ENCODE peak calls at places on chromosomes 16 and 17, in eight cellular contexts. One of them, this sample, is unnamed.

GRCh38 chr17:33142703-33143299 is 150.3 kb downstream of the ASIC2 start:
- DNase-seq in body of pancreas: peak; percentile 18
- DNase-seq in fibroblast of mammary gland: peak; percentile 28
- DNase-seq in bronchial epithelial cell: peak; percentile 33
- DNase-seq in stomach: no peak
- DNase-seq in cardiac muscle cell: peak; percentile 37
- DNase-seq in CD8-positive, alpha-beta T cell: no peak
- DNase-seq in A549: no peak
- DNase-seq in this sample: peak; percentile 90

GRCh38 chr17:65783845-65784334 is 222.4 kb upstream of the AXIN2 start:
- DNase-seq in A549: peak; percentile 16
- DNase-seq in cardiac muscle cell: peak; percentile 93
- DNase-seq in stomach: no peak
- DNase-seq in body of pancreas: no peak
- DNase-seq in CD8-positive, alpha-beta T cell: no peak
- DNase-seq in fibroblast of mammary gland: peak; percentile 94
- DNase-seq in bronchial epithelial cell: peak; percentile 85
- DNase-seq in this sample: no peak

GRCh38 chr16:75584108-75584507 is 17.9 kb downstream of the GABARAPL2 start:
- DNase-seq in stomach: no peak
- DNase-seq in body of pancreas: no peak
- DNase-seq in A549: no peak
- DNase-seq in cardiac muscle cell: no peak
- DNase-seq in CD8-positive, alpha-beta T cell: no peak
- DNase-seq in bronchial epithelial cell: no peak
- DNase-seq in fibroblast of mammary gland: no peak
- DNase-seq in this sample: no peak

GRCh38 chr16:3651461-3652372 is 2.8 kb upstream of the DNASE1 start:
- DNase-seq in cardiac muscle cell: no peak
- DNase-seq in CD8-positive, alpha-beta T cell: no peak
- DNase-seq in body of pancreas: no peak
- DNase-seq in stomach: peak; percentile 17
- DNase-seq in fibroblast of mammary gland: no peak
- DNase-seq in A549: no peak
- DNase-seq in bronchial epithelial cell: no peak
- DNase-seq in this sample: no peak

GRCh38 chr17:82458885-82459424 is 414 bp downstream of the NARF start:
- DNase-seq in CD8-positive, alpha-beta T cell: no peak
- DNase-seq in A549: no peak
- DNase-seq in body of pancreas: no peak
- DNase-seq in bronchial epithelial cell: no peak
- DNase-seq in cardiac muscle cell: peak; percentile 31
- DNase-seq in stomach: peak; percentile 36
- DNase-seq in fibroblast of mammary gland: no peak
- DNase-seq in this sample: peak; percentile 76

GRCh38 chr16:85649978-85650863 is 37.1 kb downstream of the GSE1 start:
- DNase-seq in fibroblast of mammary gland: no peak
- DNase-seq in body of pancreas: no peak
- DNase-seq in cardiac muscle cell: no peak
- DNase-seq in A549: no peak
- DNase-seq in stomach: no peak
- DNase-seq in CD8-positive, alpha-beta T cell: no peak
- DNase-seq in bronchial epithelial cell: no peak
- DNase-seq in this sample: no peak

GRCh38 chr16:27764427-27764826 is 214.5 kb downstream of the KATNIP start:
- DNase-seq in cardiac muscle cell: no peak
- DNase-seq in bronchial epithelial cell: no peak
- DNase-seq in A549: no peak
- DNase-seq in body of pancreas: no peak
- DNase-seq in CD8-positive, alpha-beta T cell: no peak
- DNase-seq in stomach: no peak
- DNase-seq in fibroblast of mammary gland: no peak
- DNase-seq in this sample: no peak

GRCh38 chr17:7703584-7704574 is 1.1 kb upstream of the EFNB3 start:
- DNase-seq in cardiac muscle cell: peak; percentile 73
- DNase-seq in stomach: peak; percentile 29
- DNase-seq in fibroblast of mammary gland: peak; percentile 54
- DNase-seq in body of pancreas: peak; percentile 56
- DNase-seq in A549: peak; percentile 34
- DNase-seq in bronchial epithelial cell: peak; percentile 70
- DNase-seq in CD8-positive, alpha-beta T cell: no peak
- DNase-seq in this sample: peak; percentile 96

GRCh38 chr17:32827227-32827626 is 49.7 kb downstream of the MYO1D start:
- DNase-seq in stomach: no peak
- DNase-seq in A549: no peak
- DNase-seq in fibroblast of mammary gland: no peak
- DNase-seq in body of pancreas: no peak
- DNase-seq in bronchial epithelial cell: no peak
- DNase-seq in CD8-positive, alpha-beta T cell: no peak
- DNase-seq in cardiac muscle cell: no peak
- DNase-seq in this sample: no peak

GRCh38 chr16:76294691-76295214 is 17.6 kb downstream of the CNTNAP4 start:
- DNase-seq in stomach: no peak
- DNase-seq in A549: no peak
- DNase-seq in fibroblast of mammary gland: no peak
- DNase-seq in body of pancreas: no peak
- DNase-seq in cardiac muscle cell: no peak
- DNase-seq in bronchial epithelial cell: no peak
- DNase-seq in CD8-positive, alpha-beta T cell: no peak
- DNase-seq in this sample: no peak

GRCh38 chr16:86093801-86094750 is 195.1 kb downstream of the IRF8 start:
- DNase-seq in body of pancreas: no peak
- DNase-seq in A549: no peak
- DNase-seq in fibroblast of mammary gland: no peak
- DNase-seq in CD8-positive, alpha-beta T cell: no peak
- DNase-seq in stomach: no peak
- DNase-seq in cardiac muscle cell: no peak
- DNase-seq in bronchial epithelial cell: no peak
- DNase-seq in this sample: peak; percentile 62

GRCh38 chr17:7888184-7888920 is at the start of gene CHD3:
- DNase-seq in stomach: peak; percentile 61
- DNase-seq in A549: no peak
- DNase-seq in CD8-positive, alpha-beta T cell: peak; percentile 58
- DNase-seq in cardiac muscle cell: peak; percentile 34
- DNase-seq in fibroblast of mammary gland: no peak
- DNase-seq in body of pancreas: peak; percentile 58
- DNase-seq in bronchial epithelial cell: peak; percentile 79
- DNase-seq in this sample: no peak

GRCh38 chr16:50666658-50667496 is 14.2 kb downstream of the SNX20 start:
- DNase-seq in body of pancreas: no peak
- DNase-seq in A549: no peak
- DNase-seq in fibroblast of mammary gland: no peak
- DNase-seq in stomach: no peak
- DNase-seq in cardiac muscle cell: no peak
- DNase-seq in bronchial epithelial cell: no peak
- DNase-seq in CD8-positive, alpha-beta T cell: peak; percentile 68
- DNase-seq in this sample: peak; percentile 74

GRCh38 chr17:44417553-44417952 is 28.1 kb upstream of the ITGA2B start:
- DNase-seq in fibroblast of mammary gland: peak; percentile 91
- DNase-seq in CD8-positive, alpha-beta T cell: no peak
- DNase-seq in bronchial epithelial cell: peak; percentile 98
- DNase-seq in body of pancreas: no peak
- DNase-seq in cardiac muscle cell: peak; percentile 61
- DNase-seq in stomach: no peak
- DNase-seq in A549: no peak
- DNase-seq in this sample: no peak

GRCh38 chr16:17768257-17768656 is 297.5 kb upstream of the XYLT1 start:
- DNase-seq in CD8-positive, alpha-beta T cell: no peak
- DNase-seq in stomach: no peak
- DNase-seq in A549: no peak
- DNase-seq in fibroblast of mammary gland: peak; percentile 87
- DNase-seq in cardiac muscle cell: no peak
- DNase-seq in body of pancreas: no peak
- DNase-seq in bronchial epithelial cell: peak; percentile 38
- DNase-seq in this sample: no peak

GRCh38 chr17:80485846-80486245 is 9.4 kb upstream of the NPTX1 start:
- DNase-seq in body of pancreas: no peak
- DNase-seq in CD8-positive, alpha-beta T cell: no peak
- DNase-seq in cardiac muscle cell: no peak
- DNase-seq in fibroblast of mammary gland: no peak
- DNase-seq in A549: no peak
- DNase-seq in bronchial epithelial cell: no peak
- DNase-seq in stomach: no peak
- DNase-seq in this sample: no peak

GRCh38 chr16:57591870-57592485 is 36.5 kb upstream of the ADGRG1 start:
- DNase-seq in CD8-positive, alpha-beta T cell: no peak
- DNase-seq in stomach: no peak
- DNase-seq in A549: no peak
- DNase-seq in cardiac muscle cell: no peak
- DNase-seq in bronchial epithelial cell: no peak
- DNase-seq in fibroblast of mammary gland: no peak
- DNase-seq in body of pancreas: no peak
- DNase-seq in this sample: no peak
- H3K4me3 ChIP-seq in CD8-positive, alpha-beta T cell: peak overlapping the region; percentile 33
- H3K4me3 ChIP-seq in stomach: no peak overlapping the region
- H3K4me3 ChIP-seq in A549: no peak overlapping the region
- H3K4me3 ChIP-seq in cardiac muscle cell: no peak overlapping the region
- H3K4me3 ChIP-seq in bronchial epithelial cell: no peak overlapping the region
- H3K4me3 ChIP-seq in fibroblast of mammary gland: no peak overlapping the region
- H3K4me3 ChIP-seq in body of pancreas: no peak overlapping the region
- H3K4me3 ChIP-seq in this sample: no peak overlapping the region

GRCh38 chr16:72482695-72483094 is 310.7 kb upstream of the PMFBP1 start:
- DNase-seq in fibroblast of mammary gland: no peak
- DNase-seq in A549: no peak
- DNase-seq in CD8-positive, alpha-beta T cell: no peak
- DNase-seq in body of pancreas: no peak
- DNase-seq in bronchial epithelial cell: no peak
- DNase-seq in stomach: no peak
- DNase-seq in cardiac muscle cell: no peak
- DNase-seq in this sample: no peak
- H3K4me3 ChIP-seq in fibroblast of mammary gland: no peak overlapping the region
- H3K4me3 ChIP-seq in A549: no peak overlapping the region
- H3K4me3 ChIP-seq in CD8-positive, alpha-beta T cell: no peak overlapping the region
- H3K4me3 ChIP-seq in body of pancreas: no peak overlapping the region
- H3K4me3 ChIP-seq in bronchial epithelial cell: no peak overlapping the region
- H3K4me3 ChIP-seq in stomach: no peak overlapping the region
- H3K4me3 ChIP-seq in cardiac muscle cell: no peak overlapping the region
- H3K4me3 ChIP-seq in this sample: no peak overlapping the region

GRCh38 chr17:38419508-38419981 is 8.7 kb upstream of the ARHGAP23 start:
- DNase-seq in stomach: no peak
- DNase-seq in cardiac muscle cell: no peak
- DNase-seq in body of pancreas: no peak
- DNase-seq in A549: no peak
- DNase-seq in fibroblast of mammary gland: no peak
- DNase-seq in bronchial epithelial cell: no peak
- DNase-seq in CD8-positive, alpha-beta T cell: no peak
- DNase-seq in this sample: peak; percentile 61
- H3K4me3 ChIP-seq in stomach: peak overlapping the region; percentile 47
- H3K4me3 ChIP-seq in cardiac muscle cell: peak overlapping the region; percentile 42
- H3K4me3 ChIP-seq in body of pancreas: no peak overlapping the region
- H3K4me3 ChIP-seq in A549: peak overlapping the region; percentile 45
- H3K4me3 ChIP-seq in fibroblast of mammary gland: no peak overlapping the region
- H3K4me3 ChIP-seq in bronchial epithelial cell: no peak overlapping the region
- H3K4me3 ChIP-seq in CD8-positive, alpha-beta T cell: no peak overlapping the region
- H3K4me3 ChIP-seq in this sample: peak overlapping the region; percentile 71

GRCh38 chr17:41518789-41519449 is at the start of gene KRT15:
- DNase-seq in stomach: no peak
- DNase-seq in cardiac muscle cell: no peak
- DNase-seq in fibroblast of mammary gland: peak; percentile 28
- DNase-seq in CD8-positive, alpha-beta T cell: no peak
- DNase-seq in A549: no peak
- DNase-seq in bronchial epithelial cell: peak; percentile 92
- DNase-seq in body of pancreas: no peak
- DNase-seq in this sample: no peak

GRCh38 chr17:41516147-41516827 is 2.4 kb downstream of the KRT15 start:
- DNase-seq in bronchial epithelial cell: no peak
- DNase-seq in fibroblast of mammary gland: no peak
- DNase-seq in A549: no peak
- DNase-seq in cardiac muscle cell: no peak
- DNase-seq in stomach: no peak
- DNase-seq in body of pancreas: no peak
- DNase-seq in CD8-positive, alpha-beta T cell: no peak
- DNase-seq in this sample: no peak

GRCh38 chr17:41518031-41518430 is 659 bp downstream of the KRT15 start:
- DNase-seq in fibroblast of mammary gland: no peak
- DNase-seq in stomach: no peak
- DNase-seq in CD8-positive, alpha-beta T cell: no peak
- DNase-seq in body of pancreas: no peak
- DNase-seq in bronchial epithelial cell: peak; percentile 42
- DNase-seq in A549: no peak
- DNase-seq in cardiac muscle cell: no peak
- DNase-seq in this sample: no peak

GRCh38 chr17:41519501-41520224 is 973 bp upstream of the KRT15 start:
- DNase-seq in cardiac muscle cell: no peak
- DNase-seq in body of pancreas: peak; percentile 53
- DNase-seq in stomach: no peak
- DNase-seq in fibroblast of mammary gland: no peak
- DNase-seq in A549: no peak
- DNase-seq in bronchial epithelial cell: peak; percentile 87
- DNase-seq in CD8-positive, alpha-beta T cell: no peak
- DNase-seq in this sample: no peak

GRCh38 chr17:41516828-41517283 is 1.8 kb downstream of the KRT15 start:
- DNase-seq in cardiac muscle cell: no peak
- DNase-seq in A549: no peak
- DNase-seq in CD8-positive, alpha-beta T cell: no peak
- DNase-seq in body of pancreas: no peak
- DNase-seq in bronchial epithelial cell: peak; percentile 45
- DNase-seq in fibroblast of mammary gland: no peak
- DNase-seq in stomach: no peak
- DNase-seq in this sample: no peak
- H3K4me3 ChIP-seq in cardiac muscle cell: no peak overlapping the region
- H3K4me3 ChIP-seq in A549: no peak overlapping the region
- H3K4me3 ChIP-seq in CD8-positive, alpha-beta T cell: no peak overlapping the region
- H3K4me3 ChIP-seq in body of pancreas: no peak overlapping the region
- H3K4me3 ChIP-seq in bronchial epithelial cell: no peak overlapping the region
- H3K4me3 ChIP-seq in fibroblast of mammary gland: no peak overlapping the region
- H3K4me3 ChIP-seq in stomach: no peak overlapping the region
- H3K4me3 ChIP-seq in this sample: no peak overlapping the region

GRCh38 chr17:78269893-78270490 is 38.6 kb downstream of the TMEM235 start:
- DNase-seq in bronchial epithelial cell: no peak
- DNase-seq in CD8-positive, alpha-beta T cell: no peak
- DNase-seq in fibroblast of mammary gland: no peak
- DNase-seq in A549: no peak
- DNase-seq in cardiac muscle cell: no peak
- DNase-seq in body of pancreas: no peak
- DNase-seq in stomach: no peak
- DNase-seq in this sample: peak; percentile 74

GRCh38 chr17:78272914-78273258 is 41.5 kb downstream of the TMEM235 start:
- DNase-seq in CD8-positive, alpha-beta T cell: no peak
- DNase-seq in bronchial epithelial cell: no peak
- DNase-seq in cardiac muscle cell: no peak
- DNase-seq in A549: no peak
- DNase-seq in body of pancreas: no peak
- DNase-seq in stomach: no peak
- DNase-seq in fibroblast of mammary gland: no peak
- DNase-seq in this sample: no peak

GRCh38 chr17:78271419-78272160 is 40.2 kb downstream of the TMEM235 start:
- DNase-seq in stomach: no peak
- DNase-seq in cardiac muscle cell: no peak
- DNase-seq in bronchial epithelial cell: no peak
- DNase-seq in fibroblast of mammary gland: no peak
- DNase-seq in body of pancreas: no peak
- DNase-seq in A549: no peak
- DNase-seq in CD8-positive, alpha-beta T cell: no peak
- DNase-seq in this sample: peak; percentile 73

GRCh38 chr17:78273813-78274212 is 42.4 kb downstream of the TMEM235 start:
- DNase-seq in cardiac muscle cell: no peak
- DNase-seq in bronchial epithelial cell: no peak
- DNase-seq in CD8-positive, alpha-beta T cell: no peak
- DNase-seq in body of pancreas: no peak
- DNase-seq in A549: no peak
- DNase-seq in stomach: no peak
- DNase-seq in fibroblast of mammary gland: no peak
- DNase-seq in this sample: no peak

GRCh38 chr17:78272181-78272913 is 40.9 kb downstream of the TMEM235 start:
- DNase-seq in cardiac muscle cell: peak; percentile 93
- DNase-seq in bronchial epithelial cell: peak; percentile 96
- DNase-seq in CD8-positive, alpha-beta T cell: no peak
- DNase-seq in fibroblast of mammary gland: peak; percentile 79
- DNase-seq in A549: no peak
- DNase-seq in body of pancreas: peak; percentile 75
- DNase-seq in stomach: peak; percentile 79
- DNase-seq in this sample: peak; percentile 95
- H3K4me3 ChIP-seq in cardiac muscle cell: no peak overlapping the region
- H3K4me3 ChIP-seq in bronchial epithelial cell: no peak overlapping the region
- H3K4me3 ChIP-seq in CD8-positive, alpha-beta T cell: no peak overlapping the region
- H3K4me3 ChIP-seq in fibroblast of mammary gland: no peak overlapping the region
- H3K4me3 ChIP-seq in A549: no peak overlapping the region
- H3K4me3 ChIP-seq in body of pancreas: no peak overlapping the region
- H3K4me3 ChIP-seq in stomach: no peak overlapping the region
- H3K4me3 ChIP-seq in this sample: peak overlapping the region; percentile 48

This sample was measured in endodermal cell.